ENCODE peak calls at places on chromosomes 7 and 10, in nine cellular contexts. A is GM20000; T is hypothalamus; I is stimulated activated CD4-positive, alpha-beta T cell treated with anti-CD3 and anti-CD28 coated beads, Interleukin-1b, Interleukin-23, amount 100 ng/mL, for 1 hour; F is activated gamma-delta T cell; X is SK-N-DZ; G is iPS DF 19.7; Q is substantia nigra; V is CD8-positive, alpha-beta memory T cell. O is an unnamed sample.

GRCh38 chr10:132241496-132241895 is 54.7 kb downstream of the DPYSL4 start:
- DNase-seq in A (no peak), T (no peak), I (no peak), F (no peak), X (no peak), G (no peak), Q (no peak), V (no peak), O (no peak)

GRCh38 chr10:121709674-121710073 is 111.4 kb upstream of the FGFR2 start:
- DNase-seq in A (no peak), T (no peak), I (no peak), F (no peak), X (no peak), G (no peak), Q (no peak), V (no peak), O (no peak)

GRCh38 chr10:121838931-121839330 is 88.9 kb downstream of the ATE1 start:
- DNase-seq in A (no peak), T (no peak), I (no peak), F (no peak), X (no peak), G (no peak), Q (no peak), V (no peak), O (no peak)

GRCh38 chr10:105675333-105675732 is 1034.2 kb downstream of the SORCS3 start:
- DNase-seq in A (no peak), T (no peak), I (no peak), F (no peak), X (no peak), G (no peak), Q (no peak), V (no peak), O (no peak)

GRCh38 chr7:44293561-44294324 is 31.7 kb downstream of the CAMK2B start:
- DNase-seq in A (no peak), T (no peak), I (no peak), F (no peak), X (no peak), G (no peak), Q (no peak), V (peak; percentile 18), O (no peak)

GRCh38 chr7:1899201-1899600 is 229.1 kb downstream of the ELFN1 start:
- DNase-seq in A (no peak), T (no peak), I (no peak), F (no peak), X (no peak), G (no peak), Q (peak; percentile 31), V (no peak), O (no peak)

GRCh38 chr10:78263521-78263988 is 229.9 kb downstream of the RPS24 start:
- DNase-seq in A (no peak), T (no peak), I (no peak), F (no peak), X (no peak), G (no peak), Q (peak; percentile 82), V (no peak), O (no peak)

GRCh38 chr10:97065128-97065527 is 120.6 kb downstream of the SLIT1 start:
- DNase-seq in A (no peak), T (no peak), I (no peak), F (no peak), X (no peak), G (no peak), Q (no peak), V (no peak), O (no peak)